ENCODE peak calls at places on chromosomes 12 and 14, in five cellular contexts. R, L, N, E and O are unnamed samples.
A peak's percentile ranks its signal among the peaks of the same experiment; 100 is the strongest.

GRCh38 chr12:125786143-125786542 is 720.9 kb downstream of the AACS start:
- DNase-seq in R (no peak), L (no peak), N (no peak), E (no peak), O (no peak)

GRCh38 chr12:22974865-22975264 is 349.9 kb downstream of the ETNK1 start:
- DNase-seq in R (no peak), L (no peak), N (no peak), E (peak; percentile 94), O (no peak)

GRCh38 chr12:91219919-91220318 is 37.3 kb upstream of the DCN start:
- DNase-seq in R (no peak), L (no peak), N (no peak), E (no peak), O (no peak)

GRCh38 chr12:40942326-40942725 is 245.8 kb upstream of the PDZRN4 start:
- DNase-seq in R (no peak), L (no peak), N (no peak), E (no peak), O (no peak)

GRCh38 chr12:124305136-124305535 is 10.2 kb downstream of the RFLNA start:
- DNase-seq in R (no peak), L (no peak), N (no peak), E (no peak), O (no peak)

GRCh38 chr14:92263681-92264080 is 59.3 kb upstream of the SLC24A4 start:
- DNase-seq in R (no peak), L (no peak), N (no peak), E (no peak), O (peak; percentile 48)

GRCh38 chr12:104805186-104805585 is 152.9 kb downstream of the SLC41A2 start:
- DNase-seq in R (no peak), L (no peak), N (no peak), E (peak; percentile 24), O (no peak)

GRCh38 chr14:23041729-23042128 is 283 bp upstream of the PSMB11 start:
- DNase-seq in R (no peak), L (no peak), N (no peak), E (no peak), O (no peak)